ENCODE peak calls at places on chromosomes 7 and 10, in nine cellular contexts. I, D, P, T, L, H, B, C and Q are unnamed samples.

GRCh38 chr7:43513236-43513635 is 69.7 kb upstream of the STK17A start:
- DNase-seq in I (no peak), D (no peak), P (no peak), T (no peak), L (no peak), H (no peak), B (no peak), C (no peak), Q (peak; percentile 67)

GRCh38 chr10:112755446-112756117 is 194.5 kb upstream of the TCF7L2 start:
- DNase-seq in I (no peak), D (no peak), P (no peak), T (no peak), L (no peak), H (no peak), B (no peak), C (no peak), Q (no peak)

GRCh38 chr10:110859947-110860376 is 11.8 kb upstream of the PDCD4 start:
- DNase-seq in I (no peak), D (no peak), P (peak; percentile 22), T (peak; percentile 72), L (no peak), H (peak; percentile 29), B (no peak), C (no peak), Q (peak; percentile 72)

GRCh38 chr7:156792611-156793010 is 100.4 kb downstream of the LMBR1 start:
- DNase-seq in I (no peak), D (no peak), P (no peak), T (no peak), L (no peak), H (no peak), B (no peak), C (no peak), Q (peak; percentile 9)

GRCh38 chr7:117126631-117127030 is 173.3 kb downstream of the ST7 start:
- DNase-seq in I (no peak), D (no peak), P (no peak), T (peak; percentile 51), L (no peak), H (no peak), B (no peak), C (peak; percentile 22), Q (no peak)

GRCh38 chr7:34011711-34012110 is 106.4 kb downstream of the BMPER start:
- DNase-seq in I (no peak), D (no peak), P (no peak), T (no peak), L (no peak), H (no peak), B (no peak), C (no peak), Q (no peak)

GRCh38 chr7:17304926-17305325 is 6.5 kb downstream of the AHR start:
- DNase-seq in I (peak; percentile 91), D (no peak), P (no peak), T (peak; percentile 88), L (peak; percentile 79), H (no peak), B (no peak), C (peak; percentile 97), Q (peak; percentile 88)

GRCh38 chr10:13276749-13277394 is 23.0 kb downstream of the PHYH start:
- DNase-seq in I (no peak), D (peak; percentile 42), P (no peak), T (peak; percentile 41), L (peak; percentile 22), H (no peak), B (no peak), C (peak; percentile 2), Q (peak; percentile 35)

GRCh38 chr7:104207348-104207730 is 474 bp downstream of the ORC5 start:
- DNase-seq in I (peak; percentile 11), D (no peak), P (no peak), T (peak; percentile 12), L (peak; percentile 14), H (peak; percentile 20), B (no peak), C (peak; percentile 2), Q (peak; percentile 6)

GRCh38 chr10:47354162-47354561 is 6.0 kb downstream of the RBP3 start:
- DNase-seq in I (no peak), D (no peak), P (no peak), T (peak; percentile 5), L (peak; percentile 45), H (no peak), B (no peak), C (peak; percentile 29), Q (no peak)

GRCh38 chr7:80027616-80028173 is 106.9 kb upstream of the GNAI1 start:
- DNase-seq in I (peak; percentile 25), D (no peak), P (no peak), T (no peak), L (no peak), H (no peak), B (no peak), C (no peak), Q (peak; percentile 39)

GRCh38 chr7:41047192-41047591 is 655.7 kb downstream of the INHBA start:
- DNase-seq in I (no peak), D (no peak), P (no peak), T (no peak), L (no peak), H (no peak), B (no peak), C (no peak), Q (no peak)

GRCh38 chr7:96246972-96247371 is 74.9 kb downstream of the SLC25A13 start:
- DNase-seq in I (no peak), D (no peak), P (no peak), T (no peak), L (no peak), H (no peak), B (no peak), C (no peak), Q (no peak)

GRCh38 chr10:91590904-91591791 is 41.7 kb downstream of the PPP1R3C start:
- DNase-seq in I (no peak), D (peak; percentile 54), P (no peak), T (peak; percentile 93), L (peak; percentile 91), H (peak; percentile 57), B (no peak), C (peak; percentile 84), Q (no peak)

GRCh38 chr7:154167807-154168206 is 115.6 kb downstream of the DPP6 start:
- DNase-seq in I (no peak), D (no peak), P (no peak), T (no peak), L (no peak), H (no peak), B (no peak), C (no peak), Q (no peak)

GRCh38 chr10:109902992-109903947 is 20.0 kb downstream of the XPNPEP1 start:
- DNase-seq in I (no peak), D (no peak), P (no peak), T (peak; percentile 59), L (no peak), H (no peak), B (no peak), C (peak; percentile 30), Q (no peak)

GRCh38 chr7:129163875-129164544 is 19.5 kb downstream of the TSPAN33 start:
- DNase-seq in I (peak; percentile 21), D (no peak), P (no peak), T (peak; percentile 76), L (peak; percentile 66), H (no peak), B (no peak), C (peak; percentile 61), Q (peak; percentile 61)

GRCh38 chr10:126924915-126925300 is 19.7 kb downstream of the DOCK1 start:
- DNase-seq in I (peak; percentile 90), D (no peak), P (no peak), T (peak; percentile 60), L (no peak), H (no peak), B (no peak), C (peak; percentile 77), Q (no peak)

GRCh38 chr10:24255907-24256306 is 47.0 kb downstream of the KIAA1217 start:
- DNase-seq in I (peak; percentile 96), D (no peak), P (no peak), T (no peak), L (no peak), H (no peak), B (no peak), C (peak; percentile 11), Q (peak; percentile 34)

GRCh38 chr10:102714621-102715455 is at the start of gene SFXN2:
- DNase-seq in I (no peak), D (no peak), P (peak; percentile 88), T (no peak), L (no peak), H (peak; percentile 53), B (peak; percentile 79), C (peak; percentile 24), Q (peak; percentile 54)

GRCh38 chr7:51344406-51344805 is 27.8 kb upstream of the COBL start:
- DNase-seq in I (peak; percentile 43), D (no peak), P (peak; percentile 10), T (no peak), L (no peak), H (no peak), B (peak; percentile 76), C (peak; percentile 64), Q (no peak)

DNA sequence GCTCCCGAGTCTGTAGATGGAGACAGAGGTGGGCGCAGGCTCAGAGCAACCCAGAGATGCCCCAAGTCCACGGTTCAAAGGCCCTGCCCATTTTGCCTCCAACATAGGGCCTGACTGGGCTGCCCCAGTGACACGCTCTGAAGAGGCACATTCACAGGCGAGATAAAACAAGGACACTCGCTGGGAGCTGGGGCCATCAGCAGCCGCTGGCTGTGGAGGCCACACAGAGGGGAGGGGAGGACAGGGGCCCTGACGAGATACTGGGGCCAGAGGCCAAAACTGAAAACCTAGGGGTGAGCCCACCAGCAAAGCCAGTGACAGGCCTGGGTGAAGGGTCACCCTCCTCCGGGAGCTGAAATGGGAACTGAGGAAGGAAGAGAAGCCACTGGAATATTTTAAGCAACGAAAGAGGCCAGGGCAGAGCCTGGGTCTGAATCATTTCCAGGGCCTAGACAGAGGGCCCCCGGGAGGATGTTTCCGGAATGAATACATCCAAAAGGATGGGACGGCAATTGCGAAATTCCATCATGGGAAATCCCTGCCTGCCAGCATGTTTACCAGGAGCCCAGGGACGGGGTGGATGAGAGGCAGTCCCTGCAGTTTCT is 28.8 kb upstream of the HSPA12A start:
- DNase-seq in I (peak; percentile 91), D (peak; percentile 73), P (no peak), T (peak; percentile 95), L (peak; percentile 68), H (peak; percentile 50), B (peak; percentile 54), C (peak; percentile 86), Q (no peak)
- H3K27ac ChIP-seq in I (no peak overlapping the region), D (peak overlapping the region; percentile 32), P (no peak overlapping the region), T (peak overlapping the region; percentile 93), L (peak overlapping the region; percentile 78), H (peak overlapping the region; percentile 47), B (no peak overlapping the region), C (peak overlapping the region; percentile 30), Q (no peak overlapping the region)

GRCh38 chr7:90298145-90299038 is 22.7 kb downstream of the FAM237B start:
- DNase-seq in I (peak; percentile 61), D (no peak), P (no peak), T (peak; percentile 75), L (peak; percentile 61), H (no peak), B (no peak), C (peak; percentile 71), Q (peak; percentile 76)
- TF ChIP-seq CTCF in I (peak; percentile 81), D (no peak), P (peak; percentile 79), T (peak; percentile 67), L (peak; percentile 55), H (peak; percentile 29), B (peak; percentile 64), C (peak; percentile 82), Q (peak; percentile 83)

GRCh38 chr10:30542001-30542861 is 87.3 kb downstream of the LYZL2 start:
- DNase-seq in I (no peak), D (no peak), P (no peak), T (no peak), L (peak; percentile 78), H (no peak), B (peak; percentile 84), C (no peak), Q (no peak)
- H3K27ac ChIP-seq in I (no peak overlapping the region), D (no peak overlapping the region), P (no peak overlapping the region), T (no peak overlapping the region), L (peak overlapping the region; percentile 88), H (no peak overlapping the region), B (peak overlapping the region; percentile 87), C (no peak overlapping the region), Q (no peak overlapping the region)

GRCh38 chr10:74991435-74991834 is 120.0 kb upstream of the SAMD8 start:
- DNase-seq in I (peak; percentile 53), D (no peak), P (no peak), T (no peak), L (peak; percentile 70), H (no peak), B (no peak), C (peak; percentile 97), Q (peak; percentile 57)
- TF ChIP-seq CTCF in I (peak; percentile 59), D (no peak), P (peak; percentile 75), T (peak; percentile 24), L (peak; percentile 23), H (peak; percentile 42), B (peak; percentile 19), C (peak; percentile 99), Q (peak; percentile 52)